ENCODE peak calls at places on chromosome 4, in seven cellular contexts. J is mesendoderm, O is IMR-90, P is neuronal stem cell, W is H9, F is mesenchymal stem cell, A is H1. B is an unnamed sample. For H3K4me1, the result is how much of the 10 kb centered on the place peaks cover.

GRCh38 chr4:70577220-70577927 is 14.7 kb upstream of the AMBN start:
- DNase-seq in O (no peak), W (no peak), A (no peak), F (no peak), P (no peak), J (no peak), B (no peak)

GRCh38 chr4:154622598-154622997 is 10.1 kb upstream of the FGG start:
- DNase-seq in J (peak), W (no peak), P (peak), F (peak), A (no peak), O (peak), B (peak)

GRCh38 chr4:4864443-4864939 is 5.0 kb downstream of the MSX1 start:
- DNase-seq in W (no peak), F (no peak), P (no peak), O (no peak), A (no peak), J (no peak), B (no peak)

GRCh38 chr4:168636506-168637176 is 139.8 kb downstream of the PALLD start:
- DNase-seq in O (peak), J (no peak), F (peak), P (no peak), A (no peak), W (no peak), B (peak)

GRCh38 chr4:116386856-116387255 is 698.5 kb downstream of the TRAM1L1 start:
- DNase-seq in P (no peak), J (no peak), O (no peak), W (no peak), F (no peak), A (no peak), B (no peak)

GRCh38 chr4:37795796-37796195 is 30.7 kb upstream of the PGM2 start:
- DNase-seq in O (no peak), J (no peak), P (no peak), A (no peak), W (no peak), F (no peak), B (no peak)

GRCh38 chr4:102642571-102643298 is 118.0 kb downstream of the MANBA start:
- DNase-seq in A (no peak), P (no peak), O (peak), F (peak), J (no peak), W (no peak), B (no peak)

GRCh38 chr4:85967872-85968271 is 392.0 kb downstream of the MAPK10 start:
- DNase-seq in O (peak), A (no peak), W (no peak), F (no peak), P (no peak), J (no peak), B (no peak)

GRCh38 chr4:26819478-26819877 is 41.2 kb upstream of the STIM2 start:
- DNase-seq in O (no peak), F (no peak), A (no peak), P (no peak), W (no peak), J (peak), B (no peak)

GRCh38 chr4:107824367-107825071 is at the start of gene SGMS2:
- DNase-seq in J (peak), O (peak), W (peak), P (peak), F (peak), A (peak), B (peak)

GRCh38 chr4:155419266-155419665 is 42.5 kb upstream of the MAP9 start:
- DNase-seq in W (no peak), P (no peak), A (no peak), O (peak), F (peak), J (no peak), B (no peak)

GRCh38 chr4:54998991-54999390 is 126.4 kb downstream of the KDR start:
- DNase-seq in P (no peak), O (peak), F (peak), A (no peak), W (no peak), J (peak), B (peak)

DNA sequence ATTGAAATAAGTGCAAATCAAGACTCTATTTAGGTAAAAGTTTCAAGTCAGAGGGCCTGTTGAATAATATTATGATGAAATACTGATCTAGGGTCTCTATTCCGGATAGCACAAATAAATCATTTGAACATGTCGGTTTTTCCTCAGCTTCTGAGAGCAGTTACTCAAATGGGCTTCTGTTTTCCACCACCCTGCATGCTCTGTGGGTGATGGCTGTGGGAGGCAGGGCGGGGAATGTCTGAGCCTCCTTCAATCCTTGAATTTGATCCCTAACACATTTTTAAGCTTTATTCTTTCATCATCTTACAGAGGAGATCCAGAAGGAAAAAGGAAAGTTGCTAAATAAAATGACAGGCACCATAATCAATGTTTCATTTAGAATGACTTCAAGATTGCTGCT is 8.5 kb downstream of the UNC5C start:
- DNase-seq in F (peak), J (no peak), P (no peak), A (no peak), W (no peak), O (no peak), B (no peak)
- H3K4me1 ChIP-seq in F (under half), J (under half), P (under half), A (under half), W (under half), O (under half), B (under half)

GRCh38 chr4:17781072-17781830 is at the start of gene FAM184B:
- DNase-seq in J (peak), P (peak), A (peak), O (no peak), F (peak), W (peak), B (no peak)

GRCh38 chr4:17781831-17782287 is 438 bp upstream of the FAM184B start:
- DNase-seq in J (no peak), A (no peak), F (no peak), O (no peak), W (no peak), P (no peak), B (no peak)

GRCh38 chr4:17778431-17778830 is 3.0 kb downstream of the FAM184B start:
- DNase-seq in A (no peak), F (no peak), P (no peak), O (no peak), J (no peak), W (no peak), B (no peak)

GRCh38 chr4:17785858-17786257 is 4.4 kb upstream of the FAM184B start:
- DNase-seq in J (no peak), A (no peak), F (no peak), O (no peak), P (no peak), W (no peak), B (no peak)

GRCh38 chr4:17780461-17781071 is 855 bp downstream of the FAM184B start:
- DNase-seq in P (no peak), A (no peak), W (no peak), J (peak), F (no peak), O (peak), B (peak)
- H2BK5ac ChIP-seq in P (no peak), A (no peak), W (no peak), J (no peak), F (no peak), O (no peak), B (no peak)

GRCh38 chr4:78780093-78780492 is 3.9 kb downstream of the BMP2K start:
- DNase-seq in W (no peak), P (no peak), J (no peak), O (no peak), F (no peak), A (no peak), B (no peak)

GRCh38 chr4:78781086-78781630 is 5.0 kb downstream of the BMP2K start:
- DNase-seq in W (no peak), F (no peak), O (no peak), A (no peak), P (no peak), J (no peak), B (no peak)

GRCh38 chr4:78784255-78784654 is 8.1 kb downstream of the BMP2K start:
- DNase-seq in F (peak), W (no peak), O (peak), J (no peak), A (no peak), P (no peak), B (no peak)

GRCh38 chr4:78779280-78779679 is 3.1 kb downstream of the BMP2K start:
- DNase-seq in O (peak), A (no peak), F (peak), W (no peak), P (no peak), J (no peak), B (no peak)

GRCh38 chr4:78781925-78782324 is 5.8 kb downstream of the BMP2K start:
- DNase-seq in W (no peak), F (no peak), P (no peak), J (no peak), A (no peak), O (no peak), B (peak)
- H3K4me1 ChIP-seq in W (under half), F (under half), P (under half), J (under half), A (under half), O (under half), B (under half)

DNA sequence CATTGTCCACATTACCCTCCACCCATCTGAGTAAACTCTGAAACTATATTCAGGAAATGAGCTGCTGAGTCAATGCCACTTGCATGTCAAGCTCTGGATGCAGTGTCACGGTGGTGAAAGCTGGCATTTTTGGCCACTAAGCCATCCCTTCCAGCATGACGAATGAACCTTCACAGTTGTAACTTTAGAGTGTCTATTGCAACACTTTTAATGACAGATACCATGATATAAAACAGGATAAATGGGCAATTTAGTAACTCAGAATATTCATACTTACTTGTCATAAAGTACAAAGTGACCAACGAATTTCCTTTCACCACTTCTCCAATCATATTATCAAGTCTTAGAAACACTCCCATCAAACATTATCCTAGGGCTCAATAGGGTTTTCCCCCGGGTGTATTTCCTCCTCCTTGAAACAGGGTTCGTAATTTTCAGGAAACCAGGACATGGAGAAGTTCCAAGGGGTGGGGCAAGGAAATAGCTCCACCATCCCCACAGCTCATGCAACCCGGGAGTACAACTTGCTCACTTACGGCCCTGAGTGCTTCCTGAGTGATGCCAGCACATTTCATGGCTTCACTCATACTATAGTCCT is 73.1 kb downstream of the MTHFD2L start:
- DNase-seq in O (peak), F (peak), W (no peak), J (no peak), P (no peak), A (no peak), B (peak)
- H2BK5ac ChIP-seq in O (no peak), F (no peak), W (no peak), J (no peak), P (no peak), A (no peak), B (no peak)

GRCh38 chr4:40186665-40187014 is 10.2 kb upstream of the RHOH start:
- DNase-seq in P (no peak), A (no peak), J (no peak), F (no peak), O (no peak), W (no peak), B (no peak)
- H3K4me1 ChIP-seq in P (under half), A (under half), J (under half), F (under half), O (under half), W (under half), B (under half)

GRCh38 chr4:38865445-38865844 is 2.2 kb upstream of the FAM114A1 start:
- DNase-seq in A (no peak), W (no peak), P (no peak), J (no peak), O (no peak), F (no peak), B (no peak)

GRCh38 chr4:38860788-38861424 is 4.3 kb upstream of the TLR6 start:
- DNase-seq in P (peak), W (peak), O (peak), F (no peak), J (peak), A (peak), B (peak)

GRCh38 chr4:38859501-38859900 is 2.9 kb upstream of the TLR6 start:
- DNase-seq in J (no peak), P (no peak), F (no peak), A (no peak), O (no peak), W (no peak), B (no peak)

GRCh38 chr4:38858097-38858420 is 1.4 kb upstream of the TLR6 start:
- DNase-seq in P (no peak), O (no peak), A (no peak), J (no peak), W (no peak), F (no peak), B (no peak)

DNA sequence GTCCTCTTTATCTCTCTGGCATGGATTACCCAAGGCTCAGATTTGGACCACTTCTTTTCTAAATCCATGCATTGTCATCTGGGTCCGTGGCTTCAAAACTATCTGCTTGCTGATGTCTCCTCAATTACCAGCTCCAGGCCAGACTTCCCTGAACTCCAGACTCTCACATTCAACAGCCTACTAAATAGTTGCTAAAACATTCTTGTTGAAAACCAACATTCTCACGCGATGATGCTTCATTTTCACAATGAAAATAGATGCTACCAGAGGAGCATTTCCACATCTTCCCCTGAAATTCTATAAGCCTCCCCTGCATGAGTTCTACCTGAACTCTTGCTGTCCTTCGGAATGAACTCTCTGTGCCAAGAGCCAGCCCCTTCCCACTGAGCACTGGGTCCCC is 5.2 kb upstream of the TLR6 start:
- DNase-seq in O (no peak), W (no peak), A (no peak), J (no peak), F (no peak), P (no peak), B (no peak)
- H2BK5ac ChIP-seq in O (no peak), W (no peak), A (no peak), J (no peak), F (no peak), P (no peak), B (no peak)

GRCh38 chr4:158811704-158812103 is 42.9 kb downstream of the FNIP2 start:
- DNase-seq in A (no peak), W (no peak), F (no peak), J (no peak), P (no peak), O (no peak), B (peak)
- H3K4me1 ChIP-seq in A (under half), W (under half), F (under half), J (under half), P (under half), O (under half), B (under half)

GRCh38 chr4:60743654-60744053 is 456.5 kb upstream of the ADGRL3 start:
- DNase-seq in A (no peak), F (no peak), W (no peak), J (peak), P (no peak), O (no peak), B (peak)

GRCh38 chr4:60737858-60738257 is 462.3 kb upstream of the ADGRL3 start:
- DNase-seq in A (no peak), O (peak), P (no peak), F (peak), W (no peak), J (no peak), B (no peak)
- H2BK5ac ChIP-seq in A (no peak), O (peak), P (no peak), F (no peak), W (no peak), J (no peak), B (no peak)

B was measured in trophoblast cell.